ENCODE peak calls at places on chromosome 20, in six cellular contexts. C, M, F, O, Q and Z are unnamed samples.

GRCh38 chr20:38926934-38927616 is 858 bp downstream of the FAM83D start:
- DNase-seq in C (peak), M (peak), F (peak), O (peak), Q (no peak), Z (peak)

GRCh38 chr20:5400164-5400762 is 83.5 kb upstream of the PROKR2 start:
- DNase-seq in C (no peak), M (peak), F (no peak), O (no peak), Q (no peak), Z (no peak)

GRCh38 chr20:22414354-22414753 is 170.0 kb downstream of the FOXA2 start:
- DNase-seq in C (no peak), M (peak), F (no peak), O (peak), Q (no peak), Z (peak)

GRCh38 chr20:52104546-52105044 is 87.0 kb downstream of the ZFP64 start:
- DNase-seq in C (no peak), M (peak), F (peak), O (peak), Q (no peak), Z (no peak)

GRCh38 chr20:37408930-37409210 is 62.9 kb downstream of the SRC start:
- DNase-seq in C (no peak), M (no peak), F (no peak), O (no peak), Q (no peak), Z (no peak)

GRCh38 chr20:53652090-53652858 is 58.6 kb upstream of the ZNF217 start:
- DNase-seq in C (peak), M (peak), F (no peak), O (no peak), Q (no peak), Z (peak)

GRCh38 chr20:6178537-6178936 is 55.7 kb upstream of the FERMT1 start:
- DNase-seq in C (peak), M (peak), F (no peak), O (peak), Q (peak), Z (peak)

GRCh38 chr20:34065260-34065659 is 46.8 kb downstream of the EIF2S2 start:
- DNase-seq in C (peak), M (peak), F (peak), O (peak), Q (peak), Z (no peak)

GRCh38 chr20:4959582-4959981 is 41.7 kb downstream of the SLC23A2 start:
- DNase-seq in C (peak), M (peak), F (no peak), O (no peak), Q (no peak), Z (no peak)

GRCh38 chr20:31769681-31770080 is 30.6 kb downstream of the TPX2 start:
- DNase-seq in C (no peak), M (no peak), F (no peak), O (no peak), Q (no peak), Z (no peak)

GRCh38 chr20:46104262-46104661 is 13.9 kb upstream of the CD40 start:
- DNase-seq in C (no peak), M (no peak), F (no peak), O (no peak), Q (no peak), Z (no peak)

GRCh38 chr20:33092361-33092760 is 12.9 kb downstream of the BPIFB4 start:
- DNase-seq in C (no peak), M (no peak), F (no peak), O (peak), Q (no peak), Z (no peak)

GRCh38 chr20:44856442-44856841 is 29.1 kb upstream of the YWHAB start:
- DNase-seq in C (no peak), M (no peak), F (no peak), O (no peak), Q (no peak), Z (no peak)

GRCh38 chr20:40941023-40941655 is 87.5 kb upstream of the TOP1 start:
- DNase-seq in C (no peak), M (no peak), F (no peak), O (no peak), Q (no peak), Z (no peak)

GRCh38 chr20:32737371-32738223 is 5.7 kb downstream of the COMMD7 start:
- DNase-seq in C (peak), M (peak), F (peak), O (peak), Q (no peak), Z (peak)

GRCh38 chr20:986733-987355 is 15.3 kb downstream of the RSPO4 start:
- DNase-seq in C (no peak), M (no peak), F (no peak), O (peak), Q (no peak), Z (no peak)

GRCh38 chr20:32580970-32581838 is 3.9 kb downstream of the NOL4L start:
- DNase-seq in C (no peak), M (no peak), F (no peak), O (no peak), Q (no peak), Z (no peak)

GRCh38 chr20:57938158-57939108 is 228.6 kb upstream of the PMEPA1 start:
- DNase-seq in C (no peak), M (no peak), F (no peak), O (peak), Q (no peak), Z (no peak)

GRCh38 chr20:57426156-57426769 is 35.1 kb downstream of the RBM38 start:
- DNase-seq in C (no peak), M (no peak), F (no peak), O (no peak), Q (no peak), Z (no peak)

GRCh38 chr20:58938541-58938940 is 42.5 kb upstream of the NELFCD start:
- DNase-seq in C (no peak), M (no peak), F (no peak), O (no peak), Q (no peak), Z (no peak)

GRCh38 chr20:50471231-50471630 is 39.0 kb upstream of the PTPN1 start:
- DNase-seq in C (no peak), M (no peak), F (no peak), O (no peak), Q (no peak), Z (no peak)

GRCh38 chr20:21719592-21720214 is 14.2 kb downstream of the PAX1 start:
- DNase-seq in C (peak), M (peak), F (peak), O (peak), Q (peak), Z (peak)

GRCh38 chr20:49867453-49868215 is 47.7 kb downstream of the SPATA2 start:
- DNase-seq in C (no peak), M (no peak), F (no peak), O (no peak), Q (no peak), Z (no peak)

GRCh38 chr20:8190043-8190880 is 58.2 kb downstream of the PLCB1 start:
- DNase-seq in C (no peak), M (no peak), F (no peak), O (no peak), Q (no peak), Z (no peak)

GRCh38 chr20:44946266-44946852 is 13.8 kb downstream of the TOMM34 start:
- DNase-seq in C (no peak), M (peak), F (no peak), O (no peak), Q (no peak), Z (peak)

GRCh38 chr20:9126527-9126926 is 57.6 kb downstream of the PLCB4 start:
- DNase-seq in C (no peak), M (no peak), F (no peak), O (no peak), Q (no peak), Z (no peak)